ENCODE peak calls at places on chromosomes 11 and 22, in nine cellular contexts. One of them, this sample, is unnamed.

GRCh38 chr22:46076651-46077339 is 73.5 kb upstream of the PPARA start:
- DNase-seq in glutamatergic neuron: no peak
- DNase-seq in stimulated activated CD4-positive, alpha-beta T cell treated with anti-CD3 and anti-CD28 coated beads, Interleukin-15, amount 100 ng/mL, for 1 hour: no peak
- DNase-seq in HCEC 1CT: peak
- DNase-seq in cardiac fibroblast: peak
- DNase-seq in islet precursor cell: no peak
- DNase-seq in nephron progenitor cell: no peak
- DNase-seq in HFF-Myc: no peak
- DNase-seq in NCI-H460: no peak
- DNase-seq in this sample: peak

GRCh38 chr11:108160970-108161566 is 39.7 kb downstream of the ACAT1 start:
- DNase-seq in glutamatergic neuron: no peak
- DNase-seq in stimulated activated CD4-positive, alpha-beta T cell treated with anti-CD3 and anti-CD28 coated beads, Interleukin-15, amount 100 ng/mL, for 1 hour: no peak
- DNase-seq in HCEC 1CT: no peak
- DNase-seq in cardiac fibroblast: no peak
- DNase-seq in islet precursor cell: no peak
- DNase-seq in nephron progenitor cell: no peak
- DNase-seq in HFF-Myc: no peak
- DNase-seq in NCI-H460: no peak
- DNase-seq in this sample: no peak

GRCh38 chr22:31822523-31822922 is 68.7 kb downstream of the DEPDC5 start:
- DNase-seq in glutamatergic neuron: no peak
- DNase-seq in stimulated activated CD4-positive, alpha-beta T cell treated with anti-CD3 and anti-CD28 coated beads, Interleukin-15, amount 100 ng/mL, for 1 hour: no peak
- DNase-seq in HCEC 1CT: no peak
- DNase-seq in cardiac fibroblast: no peak
- DNase-seq in islet precursor cell: no peak
- DNase-seq in nephron progenitor cell: no peak
- DNase-seq in HFF-Myc: no peak
- DNase-seq in NCI-H460: no peak
- DNase-seq in this sample: no peak

GRCh38 chr11:13152736-13153541 is 124.7 kb upstream of the BMAL1 start:
- DNase-seq in glutamatergic neuron: no peak
- DNase-seq in stimulated activated CD4-positive, alpha-beta T cell treated with anti-CD3 and anti-CD28 coated beads, Interleukin-15, amount 100 ng/mL, for 1 hour: no peak
- DNase-seq in HCEC 1CT: peak
- DNase-seq in cardiac fibroblast: peak
- DNase-seq in islet precursor cell: no peak
- DNase-seq in nephron progenitor cell: no peak
- DNase-seq in HFF-Myc: no peak
- DNase-seq in NCI-H460: peak
- DNase-seq in this sample: no peak

GRCh38 chr22:30277547-30278344 is 11.1 kb upstream of the OSM start:
- DNase-seq in glutamatergic neuron: no peak
- DNase-seq in stimulated activated CD4-positive, alpha-beta T cell treated with anti-CD3 and anti-CD28 coated beads, Interleukin-15, amount 100 ng/mL, for 1 hour: no peak
- DNase-seq in HCEC 1CT: peak
- DNase-seq in cardiac fibroblast: peak
- DNase-seq in islet precursor cell: no peak
- DNase-seq in nephron progenitor cell: no peak
- DNase-seq in HFF-Myc: peak
- DNase-seq in NCI-H460: no peak
- DNase-seq in this sample: peak

GRCh38 chr11:1736447-1736992 is 13.9 kb downstream of the IFITM10 start:
- DNase-seq in glutamatergic neuron: no peak
- DNase-seq in stimulated activated CD4-positive, alpha-beta T cell treated with anti-CD3 and anti-CD28 coated beads, Interleukin-15, amount 100 ng/mL, for 1 hour: no peak
- DNase-seq in HCEC 1CT: no peak
- DNase-seq in cardiac fibroblast: no peak
- DNase-seq in islet precursor cell: no peak
- DNase-seq in nephron progenitor cell: no peak
- DNase-seq in HFF-Myc: no peak
- DNase-seq in NCI-H460: no peak
- DNase-seq in this sample: no peak

GRCh38 chr11:69879734-69880005 is 60.5 kb upstream of the FGF3 start:
- DNase-seq in glutamatergic neuron: peak
- DNase-seq in stimulated activated CD4-positive, alpha-beta T cell treated with anti-CD3 and anti-CD28 coated beads, Interleukin-15, amount 100 ng/mL, for 1 hour: no peak
- DNase-seq in HCEC 1CT: no peak
- DNase-seq in cardiac fibroblast: no peak
- DNase-seq in islet precursor cell: no peak
- DNase-seq in nephron progenitor cell: no peak
- DNase-seq in HFF-Myc: no peak
- DNase-seq in NCI-H460: no peak
- DNase-seq in this sample: no peak

GRCh38 chr11:48018561-48019229 is 38.3 kb downstream of the PTPRJ start:
- DNase-seq in glutamatergic neuron: peak
- DNase-seq in stimulated activated CD4-positive, alpha-beta T cell treated with anti-CD3 and anti-CD28 coated beads, Interleukin-15, amount 100 ng/mL, for 1 hour: no peak
- DNase-seq in HCEC 1CT: no peak
- DNase-seq in cardiac fibroblast: no peak
- DNase-seq in islet precursor cell: no peak
- DNase-seq in nephron progenitor cell: peak
- DNase-seq in HFF-Myc: no peak
- DNase-seq in NCI-H460: no peak
- DNase-seq in this sample: no peak

GRCh38 chr22:32325416-32325801 is 32.3 kb upstream of the RFPL3 start:
- DNase-seq in glutamatergic neuron: no peak
- DNase-seq in stimulated activated CD4-positive, alpha-beta T cell treated with anti-CD3 and anti-CD28 coated beads, Interleukin-15, amount 100 ng/mL, for 1 hour: no peak
- DNase-seq in HCEC 1CT: no peak
- DNase-seq in cardiac fibroblast: peak
- DNase-seq in islet precursor cell: no peak
- DNase-seq in nephron progenitor cell: no peak
- DNase-seq in HFF-Myc: no peak
- DNase-seq in NCI-H460: no peak
- DNase-seq in this sample: no peak

GRCh38 chr11:128324531-128325141 is 262.7 kb downstream of the ETS1 start:
- DNase-seq in glutamatergic neuron: no peak
- DNase-seq in stimulated activated CD4-positive, alpha-beta T cell treated with anti-CD3 and anti-CD28 coated beads, Interleukin-15, amount 100 ng/mL, for 1 hour: peak
- DNase-seq in HCEC 1CT: no peak
- DNase-seq in cardiac fibroblast: no peak
- DNase-seq in islet precursor cell: peak
- DNase-seq in nephron progenitor cell: no peak
- DNase-seq in HFF-Myc: no peak
- DNase-seq in NCI-H460: no peak
- DNase-seq in this sample: no peak

GRCh38 chr11:105466582-105467228 is 143.2 kb upstream of the GRIA4 start:
- DNase-seq in glutamatergic neuron: no peak
- DNase-seq in stimulated activated CD4-positive, alpha-beta T cell treated with anti-CD3 and anti-CD28 coated beads, Interleukin-15, amount 100 ng/mL, for 1 hour: no peak
- DNase-seq in HCEC 1CT: peak
- DNase-seq in cardiac fibroblast: peak
- DNase-seq in islet precursor cell: no peak
- DNase-seq in nephron progenitor cell: no peak
- DNase-seq in HFF-Myc: peak
- DNase-seq in NCI-H460: no peak
- DNase-seq in this sample: no peak

GRCh38 chr22:39717099-39717498 is 146.5 kb downstream of the CACNA1I start:
- DNase-seq in glutamatergic neuron: no peak
- DNase-seq in stimulated activated CD4-positive, alpha-beta T cell treated with anti-CD3 and anti-CD28 coated beads, Interleukin-15, amount 100 ng/mL, for 1 hour: no peak
- DNase-seq in HCEC 1CT: no peak
- DNase-seq in cardiac fibroblast: no peak
- DNase-seq in islet precursor cell: no peak
- DNase-seq in nephron progenitor cell: no peak
- DNase-seq in HFF-Myc: no peak
- DNase-seq in NCI-H460: no peak
- DNase-seq in this sample: no peak

GRCh38 chr11:46677169-46677568 is 23.2 kb downstream of the ARHGAP1 start:
- DNase-seq in glutamatergic neuron: no peak
- DNase-seq in stimulated activated CD4-positive, alpha-beta T cell treated with anti-CD3 and anti-CD28 coated beads, Interleukin-15, amount 100 ng/mL, for 1 hour: no peak
- DNase-seq in HCEC 1CT: no peak
- DNase-seq in cardiac fibroblast: no peak
- DNase-seq in islet precursor cell: no peak
- DNase-seq in nephron progenitor cell: no peak
- DNase-seq in HFF-Myc: no peak
- DNase-seq in NCI-H460: no peak
- DNase-seq in this sample: no peak

GRCh38 chr11:34140149-34140548 is 34.7 kb downstream of the NAT10 start:
- DNase-seq in glutamatergic neuron: no peak
- DNase-seq in stimulated activated CD4-positive, alpha-beta T cell treated with anti-CD3 and anti-CD28 coated beads, Interleukin-15, amount 100 ng/mL, for 1 hour: no peak
- DNase-seq in HCEC 1CT: no peak
- DNase-seq in cardiac fibroblast: no peak
- DNase-seq in islet precursor cell: no peak
- DNase-seq in nephron progenitor cell: no peak
- DNase-seq in HFF-Myc: no peak
- DNase-seq in NCI-H460: no peak
- DNase-seq in this sample: no peak

GRCh38 chr11:19632435-19632834 is 80.2 kb upstream of the NAV2 start:
- DNase-seq in glutamatergic neuron: no peak
- DNase-seq in stimulated activated CD4-positive, alpha-beta T cell treated with anti-CD3 and anti-CD28 coated beads, Interleukin-15, amount 100 ng/mL, for 1 hour: no peak
- DNase-seq in HCEC 1CT: peak
- DNase-seq in cardiac fibroblast: peak
- DNase-seq in islet precursor cell: no peak
- DNase-seq in nephron progenitor cell: no peak
- DNase-seq in HFF-Myc: no peak
- DNase-seq in NCI-H460: no peak
- DNase-seq in this sample: no peak

GRCh38 chr11:5689551-5689983 is at the start of gene TRIM22:
- DNase-seq in glutamatergic neuron: no peak
- DNase-seq in stimulated activated CD4-positive, alpha-beta T cell treated with anti-CD3 and anti-CD28 coated beads, Interleukin-15, amount 100 ng/mL, for 1 hour: no peak
- DNase-seq in HCEC 1CT: peak
- DNase-seq in cardiac fibroblast: peak
- DNase-seq in islet precursor cell: no peak
- DNase-seq in nephron progenitor cell: no peak
- DNase-seq in HFF-Myc: peak
- DNase-seq in NCI-H460: no peak
- DNase-seq in this sample: peak

GRCh38 chr11:116930177-116930576 is 92.8 kb upstream of the APOA1 start:
- DNase-seq in glutamatergic neuron: no peak
- DNase-seq in stimulated activated CD4-positive, alpha-beta T cell treated with anti-CD3 and anti-CD28 coated beads, Interleukin-15, amount 100 ng/mL, for 1 hour: no peak
- DNase-seq in HCEC 1CT: peak
- DNase-seq in cardiac fibroblast: peak
- DNase-seq in islet precursor cell: no peak
- DNase-seq in nephron progenitor cell: no peak
- DNase-seq in HFF-Myc: no peak
- DNase-seq in NCI-H460: peak
- DNase-seq in this sample: no peak

GRCh38 chr11:44695169-44695833 is 31.5 kb upstream of the TSPAN18 start:
- DNase-seq in glutamatergic neuron: no peak
- DNase-seq in stimulated activated CD4-positive, alpha-beta T cell treated with anti-CD3 and anti-CD28 coated beads, Interleukin-15, amount 100 ng/mL, for 1 hour: no peak
- DNase-seq in HCEC 1CT: no peak
- DNase-seq in cardiac fibroblast: no peak
- DNase-seq in islet precursor cell: no peak
- DNase-seq in nephron progenitor cell: no peak
- DNase-seq in HFF-Myc: no peak
- DNase-seq in NCI-H460: no peak
- DNase-seq in this sample: no peak

GRCh38 chr11:109853156-109853776 is 239.9 kb upstream of the ZC3H12C start:
- DNase-seq in glutamatergic neuron: no peak
- DNase-seq in stimulated activated CD4-positive, alpha-beta T cell treated with anti-CD3 and anti-CD28 coated beads, Interleukin-15, amount 100 ng/mL, for 1 hour: no peak
- DNase-seq in HCEC 1CT: peak
- DNase-seq in cardiac fibroblast: peak
- DNase-seq in islet precursor cell: no peak
- DNase-seq in nephron progenitor cell: peak
- DNase-seq in HFF-Myc: peak
- DNase-seq in NCI-H460: peak
- DNase-seq in this sample: no peak

GRCh38 chr11:69914286-69915150 is 95.3 kb upstream of the FGF3 start:
- DNase-seq in glutamatergic neuron: peak
- DNase-seq in stimulated activated CD4-positive, alpha-beta T cell treated with anti-CD3 and anti-CD28 coated beads, Interleukin-15, amount 100 ng/mL, for 1 hour: no peak
- DNase-seq in HCEC 1CT: no peak
- DNase-seq in cardiac fibroblast: no peak
- DNase-seq in islet precursor cell: peak
- DNase-seq in nephron progenitor cell: no peak
- DNase-seq in HFF-Myc: no peak
- DNase-seq in NCI-H460: no peak
- DNase-seq in this sample: no peak

GRCh38 chr11:76756341-76756771 is 26.8 kb upstream of the TSKU start:
- DNase-seq in glutamatergic neuron: no peak
- DNase-seq in stimulated activated CD4-positive, alpha-beta T cell treated with anti-CD3 and anti-CD28 coated beads, Interleukin-15, amount 100 ng/mL, for 1 hour: no peak
- DNase-seq in HCEC 1CT: no peak
- DNase-seq in cardiac fibroblast: no peak
- DNase-seq in islet precursor cell: no peak
- DNase-seq in nephron progenitor cell: no peak
- DNase-seq in HFF-Myc: no peak
- DNase-seq in NCI-H460: no peak
- DNase-seq in this sample: no peak

GRCh38 chr22:43345761-43346261 is 2.6 kb upstream of the SCUBE1 start:
- DNase-seq in glutamatergic neuron: no peak
- DNase-seq in stimulated activated CD4-positive, alpha-beta T cell treated with anti-CD3 and anti-CD28 coated beads, Interleukin-15, amount 100 ng/mL, for 1 hour: no peak
- DNase-seq in HCEC 1CT: no peak
- DNase-seq in cardiac fibroblast: no peak
- DNase-seq in islet precursor cell: no peak
- DNase-seq in nephron progenitor cell: no peak
- DNase-seq in HFF-Myc: no peak
- DNase-seq in NCI-H460: peak
- DNase-seq in this sample: no peak

GRCh38 chr11:129836979-129837378 is 21.3 kb downstream of the TMEM45B start:
- DNase-seq in glutamatergic neuron: no peak
- DNase-seq in stimulated activated CD4-positive, alpha-beta T cell treated with anti-CD3 and anti-CD28 coated beads, Interleukin-15, amount 100 ng/mL, for 1 hour: no peak
- DNase-seq in HCEC 1CT: no peak
- DNase-seq in cardiac fibroblast: no peak
- DNase-seq in islet precursor cell: no peak
- DNase-seq in nephron progenitor cell: no peak
- DNase-seq in HFF-Myc: no peak
- DNase-seq in NCI-H460: no peak
- DNase-seq in this sample: no peak

This sample was measured in SJSA1.